ENCODE peak calls at places on chromosomes 2 and 18, in ten cellular contexts. A, G, W, K, L, T, N, C, H and O are unnamed samples.

GRCh38 chr18:903703-904102 is 968 bp upstream of the ADCYAP1 start:
- DNase-seq in A (peak; percentile 14), G (no peak), W (peak; percentile 27), K (peak; percentile 44), L (peak; percentile 61), T (peak; percentile 39), N (peak; percentile 43), C (peak; percentile 1), H (peak; percentile 41), O (no peak)

GRCh38 chr2:20196053-20196880 is 28.7 kb downstream of the SDC1 start:
- DNase-seq in A (no peak), G (no peak), W (no peak), K (no peak), L (no peak), T (no peak), N (no peak), C (no peak), H (no peak), O (no peak)

GRCh38 chr2:114614599-114614998 is 172.2 kb downstream of the DPP10 start:
- DNase-seq in A (no peak), G (no peak), W (no peak), K (no peak), L (no peak), T (no peak), N (no peak), C (no peak), H (no peak), O (no peak)

GRCh38 chr2:37869756-37870155 is 55.3 kb upstream of the RMDN2 start:
- DNase-seq in A (peak; percentile 93), G (no peak), W (no peak), K (no peak), L (peak; percentile 79), T (no peak), N (no peak), C (peak; percentile 28), H (no peak), O (no peak)

GRCh38 chr2:237696471-237696870 is 69.1 kb downstream of the LRRFIP1 start:
- DNase-seq in A (no peak), G (no peak), W (no peak), K (no peak), L (no peak), T (peak; percentile 47), N (no peak), C (no peak), H (no peak), O (no peak)

GRCh38 chr2:100964706-100965269 is 37.3 kb upstream of the RPL31 start:
- DNase-seq in A (peak; percentile 76), G (no peak), W (no peak), K (no peak), L (no peak), T (no peak), N (no peak), C (no peak), H (no peak), O (peak; percentile 40)

GRCh38 chr2:74216642-74217041 is 18.2 kb downstream of the MTHFD2 start:
- DNase-seq in A (no peak), G (no peak), W (no peak), K (no peak), L (no peak), T (no peak), N (no peak), C (no peak), H (no peak), O (no peak)

GRCh38 chr2:101518470-101519172 is 43.7 kb upstream of the RFX8 start:
- DNase-seq in A (peak; percentile 41), G (peak; percentile 29), W (peak; percentile 7), K (no peak), L (peak; percentile 74), T (no peak), N (peak; percentile 33), C (no peak), H (peak; percentile 35), O (no peak)

GRCh38 chr2:208134928-208135586 is 5.4 kb upstream of the CRYGC start:
- DNase-seq in A (no peak), G (no peak), W (no peak), K (no peak), L (no peak), T (no peak), N (no peak), C (no peak), H (no peak), O (no peak)

GRCh38 chr2:205700331-205701132 is 18.2 kb downstream of the NRP2 start:
- DNase-seq in A (peak; percentile 84), G (peak; percentile 41), W (no peak), K (no peak), L (peak; percentile 95), T (no peak), N (no peak), C (no peak), H (no peak), O (no peak)

GRCh38 chr2:143161982-143162837 is 33.0 kb downstream of the ARHGAP15 start:
- DNase-seq in A (peak; percentile 38), G (no peak), W (peak; percentile 43), K (peak; percentile 23), L (peak; percentile 45), T (peak; percentile 62), N (peak; percentile 14), C (no peak), H (no peak), O (no peak)

GRCh38 chr2:30410217-30410616 is 36.8 kb upstream of the LCLAT1 start:
- DNase-seq in A (peak; percentile 88), G (peak; percentile 53), W (no peak), K (no peak), L (peak; percentile 83), T (no peak), N (no peak), C (peak; percentile 36), H (no peak), O (no peak)

GRCh38 chr18:48018806-48019295 is 88.4 kb upstream of the SMAD2 start:
- DNase-seq in A (no peak), G (no peak), W (no peak), K (no peak), L (no peak), T (no peak), N (no peak), C (no peak), H (no peak), O (no peak)

GRCh38 chr2:140696449-140696848 is 1434.4 kb downstream of the LRP1B start:
- DNase-seq in A (no peak), G (no peak), W (no peak), K (no peak), L (no peak), T (no peak), N (no peak), C (no peak), H (no peak), O (no peak)

GRCh38 chr2:112644155-112644932 is 1.4 kb upstream of the SLC20A1 start:
- DNase-seq in A (peak; percentile 20), G (no peak), W (no peak), K (no peak), L (no peak), T (no peak), N (no peak), C (no peak), H (no peak), O (no peak)

GRCh38 chr2:99880148-99880983 is 262.0 kb downstream of the AFF3 start:
- DNase-seq in A (peak; percentile 55), G (no peak), W (no peak), K (no peak), L (peak; percentile 92), T (no peak), N (no peak), C (no peak), H (no peak), O (no peak)

GRCh38 chr2:73917696-73918207 is 8.9 kb upstream of the DGUOK start:
- DNase-seq in A (no peak), G (no peak), W (no peak), K (no peak), L (no peak), T (no peak), N (no peak), C (no peak), H (no peak), O (no peak)

GRCh38 chr2:102093662-102094061 is 48.9 kb upstream of the IL1R1 start:
- DNase-seq in A (no peak), G (no peak), W (no peak), K (no peak), L (no peak), T (no peak), N (no peak), C (no peak), H (no peak), O (no peak)

GRCh38 chr2:218501665-218502064 is 66.5 kb downstream of the USP37 start:
- DNase-seq in A (peak; percentile 76), G (no peak), W (no peak), K (no peak), L (peak; percentile 44), T (no peak), N (no peak), C (no peak), H (no peak), O (no peak)

DNA sequence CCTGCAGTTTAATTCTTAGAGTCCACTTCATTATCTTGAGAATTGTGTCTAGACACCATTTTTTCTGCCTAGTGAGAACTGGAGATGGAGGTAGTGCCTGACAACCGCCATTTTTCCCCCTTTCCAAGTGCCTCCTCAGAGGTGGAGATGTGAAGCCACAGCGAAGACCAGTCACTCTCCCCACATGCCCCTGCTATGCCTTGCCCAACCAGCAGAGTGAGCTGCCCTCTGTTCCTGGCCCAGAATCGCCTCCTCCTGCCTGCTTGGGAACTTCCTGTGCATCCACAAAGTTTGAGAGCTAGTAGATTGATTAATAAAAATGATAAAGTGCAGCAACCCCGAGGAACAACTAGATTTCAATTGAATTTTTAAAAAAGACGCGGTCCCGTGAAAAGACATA is 123.3 kb downstream of the CLIP4 start:
- DNase-seq in A (peak; percentile 25), G (peak; percentile 84), W (peak; percentile 69), K (no peak), L (peak; percentile 55), T (no peak), N (no peak), C (no peak), H (no peak), O (peak; percentile 13)
- TF ChIP-seq CTCF in A (peak; percentile 68), G (peak; percentile 64), W (peak; percentile 94), K (no peak), L (peak; percentile 97), T (no peak), N (peak; percentile 31), C (peak; percentile 95), H (peak; percentile 62), O (no peak)

GRCh38 chr2:138922973-138923563 is 142.9 kb upstream of the NXPH2 start:
- DNase-seq in A (peak; percentile 15), G (no peak), W (no peak), K (no peak), L (peak; percentile 50), T (no peak), N (no peak), C (no peak), H (no peak), O (no peak)
- TF ChIP-seq CTCF in A (peak; percentile 40), G (peak; percentile 39), W (peak; percentile 21), K (no peak), L (peak; percentile 20), T (no peak), N (peak; percentile 19), C (peak; percentile 27), H (peak; percentile 25), O (peak; percentile 15)

GRCh38 chr2:64807417-64807816 is 153.7 kb upstream of the SERTAD2 start:
- DNase-seq in A (peak; percentile 99), G (peak; percentile 41), W (no peak), K (no peak), L (peak; percentile 98), T (no peak), N (no peak), C (peak; percentile 93), H (no peak), O (no peak)
- TF ChIP-seq CTCF in A (peak; percentile 34), G (no peak), W (no peak), K (no peak), L (no peak), T (no peak), N (no peak), C (no peak), H (no peak), O (no peak)

GRCh38 chr2:138846216-138846821 is 66.1 kb upstream of the NXPH2 start:
- DNase-seq in A (peak; percentile 9), G (peak; percentile 39), W (no peak), K (no peak), L (peak; percentile 35), T (no peak), N (no peak), C (no peak), H (no peak), O (no peak)
- TF ChIP-seq CTCF in A (peak; percentile 60), G (peak; percentile 63), W (peak; percentile 64), K (no peak), L (peak; percentile 62), T (peak; percentile 29), N (peak; percentile 29), C (peak; percentile 47), H (peak; percentile 54), O (no peak)